ENCODE peak calls at places on chromosomes 11 and 22, in eight cellular contexts. Y, X, T, P, F, R, M and Z are unnamed samples.

GRCh38 chr11:122038543-122038942 is 77.5 kb downstream of the BLID start:
- DNase-seq in Y (no peak), X (no peak), T (peak), P (no peak), F (no peak), R (no peak), M (no peak), Z (no peak)

GRCh38 chr11:1130276-1131032 is 27.3 kb upstream of the MUC5AC start:
- DNase-seq in Y (no peak), X (no peak), T (no peak), P (no peak), F (no peak), R (no peak), M (no peak), Z (no peak)

GRCh38 chr11:65817312-65817814 is 16.4 kb upstream of the SNX32 start:
- DNase-seq in Y (no peak), X (peak), T (no peak), P (peak), F (no peak), R (no peak), M (no peak), Z (no peak)

GRCh38 chr11:99934008-99934407 is 753.1 kb upstream of the ARHGAP42 start:
- DNase-seq in Y (no peak), X (no peak), T (no peak), P (no peak), F (no peak), R (no peak), M (no peak), Z (no peak)

GRCh38 chr11:46001427-46002049 is 79.1 kb downstream of the LARGE2 start:
- DNase-seq in Y (no peak), X (peak), T (peak), P (no peak), F (no peak), R (no peak), M (no peak), Z (no peak)

GRCh38 chr11:116791002-116791812 is 472 bp downstream of the APOA5 start:
- DNase-seq in Y (peak), X (peak), T (peak), P (peak), F (peak), R (peak), M (peak), Z (peak)

GRCh38 chr11:105609832-105610781 is at the start of gene GRIA4:
- DNase-seq in Y (peak), X (peak), T (peak), P (no peak), F (no peak), R (no peak), M (no peak), Z (no peak)

GRCh38 chr11:76590631-76590950 is 80.0 kb downstream of the LRRC32 start:
- DNase-seq in Y (no peak), X (no peak), T (no peak), P (no peak), F (no peak), R (no peak), M (no peak), Z (no peak)

GRCh38 chr22:46674367-46674781 is 54.2 kb downstream of the GRAMD4 start:
- DNase-seq in Y (peak), X (no peak), T (no peak), P (no peak), F (peak), R (no peak), M (peak), Z (no peak)

GRCh38 chr11:61537326-61537725 is 28.8 kb downstream of the LRRC10B start:
- DNase-seq in Y (no peak), X (no peak), T (no peak), P (no peak), F (no peak), R (no peak), M (no peak), Z (no peak)

GRCh38 chr11:68436985-68437926 is 23.3 kb upstream of the PPP6R3 start:
- DNase-seq in Y (no peak), X (peak), T (peak), P (no peak), F (no peak), R (no peak), M (no peak), Z (no peak)

GRCh38 chr11:67581469-67581868 is 2.1 kb upstream of the GSTP1 start:
- DNase-seq in Y (no peak), X (no peak), T (no peak), P (peak), F (no peak), R (no peak), M (no peak), Z (no peak)

GRCh38 chr11:129292092-129292491 is 83.6 kb upstream of the BARX2 start:
- DNase-seq in Y (no peak), X (no peak), T (no peak), P (no peak), F (no peak), R (no peak), M (no peak), Z (no peak)